ENCODE peak calls at places on chromosomes 4 and X, in six cellular contexts. N is lower leg skin, Z is SW 1271, P is heart right ventricle, B is brain microvascular endothelial cell, E is kidney tubule cell. O is an unnamed sample.

GRCh38 chr4:88415982-88416381 is 37.3 kb downstream of the HERC6 start:
- DNase-seq in B (no peak), P (no peak), N (no peak), Z (no peak), E (no peak), O (no peak)

GRCh38 chr4:83581411-83582288 is 45.7 kb downstream of the GPAT3 start:
- DNase-seq in N (no peak), B (no peak), P (no peak), E (no peak), Z (no peak), O (no peak)

GRCh38 chr4:79552311-79552710 is 144.3 kb upstream of the GK2 start:
- DNase-seq in B (no peak), E (no peak), Z (no peak), P (no peak), N (no peak), O (no peak)

GRCh38 chr4:94595013-94595412 is 143.3 kb downstream of the PDLIM5 start:
- DNase-seq in E (no peak), P (no peak), B (no peak), N (no peak), Z (no peak), O (no peak)

GRCh38 chr4:88991746-88992145 is 65.2 kb downstream of the FAM13A start:
- DNase-seq in N (no peak), Z (no peak), E (no peak), B (peak), P (no peak), O (no peak)

GRCh38 chr4:43425206-43425605 is 532.7 kb downstream of the GRXCR1 start:
- DNase-seq in Z (no peak), P (no peak), B (no peak), E (no peak), N (no peak), O (no peak)

GRCh38 chrX:129540068-129540653 is at the start of gene OCRL:
- DNase-seq in N (peak), B (peak), P (peak), Z (peak), E (peak), O (peak)

GRCh38 chr4:2261110-2261852 is 628 bp downstream of the MXD4 start:
- DNase-seq in Z (no peak), B (no peak), E (peak), N (no peak), P (peak), O (no peak)

GRCh38 chr4:6905501-6905900 is 4.1 kb upstream of the TBC1D14 start:
- DNase-seq in Z (no peak), E (no peak), P (no peak), B (no peak), N (no peak), O (peak)

GRCh38 chr4:20544645-20545044 is 155.6 kb upstream of the PACRGL start:
- DNase-seq in B (no peak), E (peak), P (no peak), Z (no peak), N (no peak), O (no peak)

GRCh38 chr4:94545296-94545695 is 93.6 kb downstream of the PDLIM5 start:
- DNase-seq in E (peak), B (peak), P (no peak), N (no peak), Z (peak), O (no peak)

GRCh38 chr4:124686279-124686678 is 26.3 kb downstream of the ANKRD50 start:
- DNase-seq in N (no peak), Z (no peak), E (peak), B (no peak), P (no peak), O (no peak)